ENCODE peak calls at places on chromosomes 1 and 21, in seven cellular contexts. One of them, this sample, is unnamed.
A peak's percentile ranks its signal among the peaks of the same experiment; 100 is the strongest.

GRCh38 chr1:26297057-26297790 is 9.2 kb downstream of the UBXN11 start:
- DNase-seq in HCT116: no peak
- DNase-seq in heart right ventricle: no peak
- DNase-seq in dorsolateral prefrontal cortex: no peak
- DNase-seq in glutamatergic neuron: no peak
- DNase-seq in IMR-90: no peak
- DNase-seq in choroid plexus epithelial cell: no peak
- DNase-seq in this sample: no peak

GRCh38 chr1:213985181-213986019 is 2.4 kb upstream of the PROX1 start:
- DNase-seq in HCT116: no peak
- DNase-seq in heart right ventricle: no peak
- DNase-seq in dorsolateral prefrontal cortex: no peak
- DNase-seq in glutamatergic neuron: peak; percentile 52
- DNase-seq in IMR-90: no peak
- DNase-seq in choroid plexus epithelial cell: no peak
- DNase-seq in this sample: no peak

GRCh38 chr21:38807987-38808386 is 2.3 kb downstream of the ETS2 start:
- DNase-seq in HCT116: no peak
- DNase-seq in heart right ventricle: no peak
- DNase-seq in dorsolateral prefrontal cortex: no peak
- DNase-seq in glutamatergic neuron: peak; percentile 33
- DNase-seq in IMR-90: peak; percentile 51
- DNase-seq in choroid plexus epithelial cell: peak; percentile 42
- DNase-seq in this sample: no peak

GRCh38 chr1:9331016-9331415 is 38.3 kb downstream of the SPSB1 start:
- DNase-seq in HCT116: no peak
- DNase-seq in heart right ventricle: no peak
- DNase-seq in dorsolateral prefrontal cortex: no peak
- DNase-seq in glutamatergic neuron: no peak
- DNase-seq in IMR-90: no peak
- DNase-seq in choroid plexus epithelial cell: no peak
- DNase-seq in this sample: no peak

GRCh38 chr1:116306837-116307442 is 66.1 kb upstream of the ATP1A1 start:
- DNase-seq in HCT116: no peak
- DNase-seq in heart right ventricle: no peak
- DNase-seq in dorsolateral prefrontal cortex: no peak
- DNase-seq in glutamatergic neuron: no peak
- DNase-seq in IMR-90: no peak
- DNase-seq in choroid plexus epithelial cell: no peak
- DNase-seq in this sample: no peak

GRCh38 chr1:91537281-91538069 is 36.8 kb downstream of the CDC7 start:
- DNase-seq in HCT116: no peak
- DNase-seq in heart right ventricle: no peak
- DNase-seq in dorsolateral prefrontal cortex: no peak
- DNase-seq in glutamatergic neuron: no peak
- DNase-seq in IMR-90: peak; percentile 91
- DNase-seq in choroid plexus epithelial cell: peak; percentile 88
- DNase-seq in this sample: no peak

GRCh38 chr1:97820470-97821188 is 100.2 kb downstream of the DPYD start:
- DNase-seq in HCT116: peak; percentile 29
- DNase-seq in heart right ventricle: no peak
- DNase-seq in dorsolateral prefrontal cortex: no peak
- DNase-seq in glutamatergic neuron: no peak
- DNase-seq in IMR-90: peak; percentile 58
- DNase-seq in choroid plexus epithelial cell: peak; percentile 66
- DNase-seq in this sample: no peak

GRCh38 chr1:248822148-248823032 is 3.3 kb downstream of the SH3BP5L start:
- DNase-seq in HCT116: no peak
- DNase-seq in heart right ventricle: no peak
- DNase-seq in dorsolateral prefrontal cortex: no peak
- DNase-seq in glutamatergic neuron: no peak
- DNase-seq in IMR-90: no peak
- DNase-seq in choroid plexus epithelial cell: no peak
- DNase-seq in this sample: no peak

GRCh38 chr1:161702250-161702649 is 4.8 kb upstream of the FCRLA start:
- DNase-seq in HCT116: no peak
- DNase-seq in heart right ventricle: no peak
- DNase-seq in dorsolateral prefrontal cortex: no peak
- DNase-seq in glutamatergic neuron: no peak
- DNase-seq in IMR-90: no peak
- DNase-seq in choroid plexus epithelial cell: no peak
- DNase-seq in this sample: no peak

GRCh38 chr1:113101588-113101987 is 28.6 kb downstream of the LRIG2 start:
- DNase-seq in HCT116: no peak
- DNase-seq in heart right ventricle: no peak
- DNase-seq in dorsolateral prefrontal cortex: no peak
- DNase-seq in glutamatergic neuron: no peak
- DNase-seq in IMR-90: peak; percentile 60
- DNase-seq in choroid plexus epithelial cell: no peak
- DNase-seq in this sample: no peak

GRCh38 chr21:10272216-10272615 is 249.2 kb upstream of the TPTE start:
- DNase-seq in HCT116: no peak
- DNase-seq in heart right ventricle: no peak
- DNase-seq in dorsolateral prefrontal cortex: no peak
- DNase-seq in glutamatergic neuron: no peak
- DNase-seq in IMR-90: no peak
- DNase-seq in choroid plexus epithelial cell: peak; percentile 13
- DNase-seq in this sample: peak; percentile 1

GRCh38 chr1:7558041-7558461 is 213.0 kb upstream of the VAMP3 start:
- DNase-seq in HCT116: no peak
- DNase-seq in heart right ventricle: no peak
- DNase-seq in dorsolateral prefrontal cortex: no peak
- DNase-seq in glutamatergic neuron: peak; percentile 23
- DNase-seq in IMR-90: no peak
- DNase-seq in choroid plexus epithelial cell: no peak
- DNase-seq in this sample: no peak

GRCh38 chr1:41915786-41916571 is 2.7 kb downstream of the HIVEP3 start:
- DNase-seq in HCT116: no peak
- DNase-seq in heart right ventricle: no peak
- DNase-seq in dorsolateral prefrontal cortex: no peak
- DNase-seq in glutamatergic neuron: no peak
- DNase-seq in IMR-90: no peak
- DNase-seq in choroid plexus epithelial cell: no peak
- DNase-seq in this sample: no peak

GRCh38 chr21:38311091-38311490 is 54.3 kb downstream of the KCNJ15 start:
- DNase-seq in HCT116: no peak
- DNase-seq in heart right ventricle: no peak
- DNase-seq in dorsolateral prefrontal cortex: no peak
- DNase-seq in glutamatergic neuron: no peak
- DNase-seq in IMR-90: no peak
- DNase-seq in choroid plexus epithelial cell: no peak
- DNase-seq in this sample: no peak

GRCh38 chr1:41681331-41682136 is 197.1 kb upstream of the EDN2 start:
- DNase-seq in HCT116: no peak
- DNase-seq in heart right ventricle: no peak
- DNase-seq in dorsolateral prefrontal cortex: no peak
- DNase-seq in glutamatergic neuron: no peak
- DNase-seq in IMR-90: peak; percentile 52
- DNase-seq in choroid plexus epithelial cell: peak; percentile 72
- DNase-seq in this sample: peak; percentile 68

GRCh38 chr1:28050746-28051145 is 37.7 kb downstream of the EYA3 start:
- DNase-seq in HCT116: no peak
- DNase-seq in heart right ventricle: no peak
- DNase-seq in dorsolateral prefrontal cortex: no peak
- DNase-seq in glutamatergic neuron: no peak
- DNase-seq in IMR-90: no peak
- DNase-seq in choroid plexus epithelial cell: no peak
- DNase-seq in this sample: no peak

GRCh38 chr1:34361121-34361520 is 184.4 kb downstream of the C1orf94 start:
- DNase-seq in HCT116: no peak
- DNase-seq in heart right ventricle: no peak
- DNase-seq in dorsolateral prefrontal cortex: no peak
- DNase-seq in glutamatergic neuron: no peak
- DNase-seq in IMR-90: no peak
- DNase-seq in choroid plexus epithelial cell: no peak
- DNase-seq in this sample: no peak

GRCh38 chr1:171793656-171794055 is 12.2 kb downstream of the METTL13 start:
- DNase-seq in HCT116: no peak
- DNase-seq in heart right ventricle: no peak
- DNase-seq in dorsolateral prefrontal cortex: no peak
- DNase-seq in glutamatergic neuron: no peak
- DNase-seq in IMR-90: peak; percentile 23
- DNase-seq in choroid plexus epithelial cell: peak; percentile 13
- DNase-seq in this sample: no peak

GRCh38 chr1:203351037-203351625 is at the start of gene FMOD:
- DNase-seq in HCT116: no peak
- DNase-seq in heart right ventricle: peak; percentile 81
- DNase-seq in dorsolateral prefrontal cortex: no peak
- DNase-seq in glutamatergic neuron: no peak
- DNase-seq in IMR-90: peak; percentile 46
- DNase-seq in choroid plexus epithelial cell: peak; percentile 53
- DNase-seq in this sample: peak; percentile 77

GRCh38 chr1:184624626-184625025 is 130.0 kb downstream of the EDEM3 start:
- DNase-seq in HCT116: no peak
- DNase-seq in heart right ventricle: no peak
- DNase-seq in dorsolateral prefrontal cortex: no peak
- DNase-seq in glutamatergic neuron: no peak
- DNase-seq in IMR-90: peak; percentile 29
- DNase-seq in choroid plexus epithelial cell: peak; percentile 17
- DNase-seq in this sample: no peak

GRCh38 chr1:30936541-30937171 is 28.1 kb upstream of the SDC3 start:
- DNase-seq in HCT116: no peak
- DNase-seq in heart right ventricle: no peak
- DNase-seq in dorsolateral prefrontal cortex: no peak
- DNase-seq in glutamatergic neuron: no peak
- DNase-seq in IMR-90: no peak
- DNase-seq in choroid plexus epithelial cell: no peak
- DNase-seq in this sample: no peak

GRCh38 chr1:22131875-22132486 is 10.9 kb downstream of the WNT4 start:
- DNase-seq in HCT116: peak; percentile 23
- DNase-seq in heart right ventricle: no peak
- DNase-seq in dorsolateral prefrontal cortex: no peak
- DNase-seq in glutamatergic neuron: peak; percentile 76
- DNase-seq in IMR-90: no peak
- DNase-seq in choroid plexus epithelial cell: no peak
- DNase-seq in this sample: peak; percentile 35

GRCh38 chr1:3780901-3781300 is 8.4 kb downstream of the SMIM1 start:
- DNase-seq in HCT116: no peak
- DNase-seq in heart right ventricle: no peak
- DNase-seq in dorsolateral prefrontal cortex: no peak
- DNase-seq in glutamatergic neuron: no peak
- DNase-seq in IMR-90: no peak
- DNase-seq in choroid plexus epithelial cell: no peak
- DNase-seq in this sample: peak; percentile 41

GRCh38 chr1:230303069-230303468 is 123.1 kb downstream of the PGBD5 start:
- DNase-seq in HCT116: no peak
- DNase-seq in heart right ventricle: no peak
- DNase-seq in dorsolateral prefrontal cortex: no peak
- DNase-seq in glutamatergic neuron: no peak
- DNase-seq in IMR-90: no peak
- DNase-seq in choroid plexus epithelial cell: peak; percentile 14
- DNase-seq in this sample: no peak
- TF ChIP-seq CTCF in HCT116: no peak
- TF ChIP-seq CTCF in heart right ventricle: no peak
- TF ChIP-seq CTCF in dorsolateral prefrontal cortex: no peak
- TF ChIP-seq CTCF in glutamatergic neuron: no peak
- TF ChIP-seq CTCF in IMR-90: no peak
- TF ChIP-seq CTCF in choroid plexus epithelial cell: peak; percentile 25
- TF ChIP-seq CTCF in this sample: no peak

GRCh38 chr1:72620453-72620852 is 338.1 kb upstream of the NEGR1 start:
- DNase-seq in HCT116: no peak
- DNase-seq in heart right ventricle: no peak
- DNase-seq in dorsolateral prefrontal cortex: no peak
- DNase-seq in glutamatergic neuron: no peak
- DNase-seq in IMR-90: no peak
- DNase-seq in choroid plexus epithelial cell: no peak
- DNase-seq in this sample: no peak

DNA sequence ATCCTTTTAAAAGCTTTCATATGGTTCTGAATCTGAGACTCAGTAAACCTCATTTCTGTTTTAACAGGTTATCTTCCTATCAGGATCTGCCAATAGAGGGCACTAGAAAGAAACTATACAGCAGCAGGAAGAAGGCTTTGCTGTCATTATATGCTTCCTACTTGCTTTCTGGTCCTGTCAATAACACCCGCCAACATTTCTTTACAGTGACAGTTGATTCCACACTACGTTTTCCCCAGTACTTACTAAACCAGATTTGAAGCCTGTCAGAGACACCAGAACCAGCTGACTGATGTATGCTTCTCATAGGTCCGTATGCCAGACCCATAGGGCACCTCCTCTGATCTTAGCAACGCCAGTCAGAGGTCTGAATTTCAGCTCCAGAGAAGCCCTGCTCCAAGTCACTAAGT is 341.0 kb upstream of the NEGR1 start:
- DNase-seq in HCT116: no peak
- DNase-seq in heart right ventricle: no peak
- DNase-seq in dorsolateral prefrontal cortex: no peak
- DNase-seq in glutamatergic neuron: no peak
- DNase-seq in IMR-90: peak; percentile 31
- DNase-seq in choroid plexus epithelial cell: peak; percentile 43
- DNase-seq in this sample: no peak
- TF ChIP-seq CTCF in HCT116: peak; percentile 22
- TF ChIP-seq CTCF in heart right ventricle: peak; percentile 47
- TF ChIP-seq CTCF in dorsolateral prefrontal cortex: peak; percentile 56
- TF ChIP-seq CTCF in glutamatergic neuron: peak; percentile 55
- TF ChIP-seq CTCF in IMR-90: peak; percentile 50
- TF ChIP-seq CTCF in choroid plexus epithelial cell: peak; percentile 51
- TF ChIP-seq CTCF in this sample: peak; percentile 27

GRCh38 chr1:99657213-99658030 is 11.5 kb downstream of the PALMD start:
- DNase-seq in HCT116: no peak
- DNase-seq in heart right ventricle: no peak
- DNase-seq in dorsolateral prefrontal cortex: no peak
- DNase-seq in glutamatergic neuron: no peak
- DNase-seq in IMR-90: no peak
- DNase-seq in choroid plexus epithelial cell: no peak
- DNase-seq in this sample: no peak
- TF ChIP-seq CTCF in HCT116: no peak
- TF ChIP-seq CTCF in heart right ventricle: no peak
- TF ChIP-seq CTCF in dorsolateral prefrontal cortex: no peak
- TF ChIP-seq CTCF in glutamatergic neuron: no peak
- TF ChIP-seq CTCF in IMR-90: no peak
- TF ChIP-seq CTCF in choroid plexus epithelial cell: no peak
- TF ChIP-seq CTCF in this sample: no peak

GRCh38 chr1:158115126-158115525 is 65.6 kb upstream of the CD1D start:
- DNase-seq in HCT116: no peak
- DNase-seq in heart right ventricle: no peak
- DNase-seq in dorsolateral prefrontal cortex: no peak
- DNase-seq in glutamatergic neuron: no peak
- DNase-seq in IMR-90: no peak
- DNase-seq in choroid plexus epithelial cell: no peak
- DNase-seq in this sample: no peak

GRCh38 chr1:158116311-158116710 is 64.4 kb upstream of the CD1D start:
- DNase-seq in HCT116: no peak
- DNase-seq in heart right ventricle: no peak
- DNase-seq in dorsolateral prefrontal cortex: no peak
- DNase-seq in glutamatergic neuron: no peak
- DNase-seq in IMR-90: no peak
- DNase-seq in choroid plexus epithelial cell: no peak
- DNase-seq in this sample: no peak

GRCh38 chr1:158112994-158113758 is 67.5 kb upstream of the CD1D start:
- DNase-seq in HCT116: no peak
- DNase-seq in heart right ventricle: no peak
- DNase-seq in dorsolateral prefrontal cortex: no peak
- DNase-seq in glutamatergic neuron: peak; percentile 84
- DNase-seq in IMR-90: peak; percentile 15
- DNase-seq in choroid plexus epithelial cell: peak; percentile 35
- DNase-seq in this sample: no peak

GRCh38 chr1:158116768-158117167 is 63.9 kb upstream of the CD1D start:
- DNase-seq in HCT116: no peak
- DNase-seq in heart right ventricle: no peak
- DNase-seq in dorsolateral prefrontal cortex: no peak
- DNase-seq in glutamatergic neuron: no peak
- DNase-seq in IMR-90: no peak
- DNase-seq in choroid plexus epithelial cell: no peak
- DNase-seq in this sample: no peak

GRCh38 chr1:158113759-158114127 is 67.0 kb upstream of the CD1D start:
- DNase-seq in HCT116: no peak
- DNase-seq in heart right ventricle: no peak
- DNase-seq in dorsolateral prefrontal cortex: no peak
- DNase-seq in glutamatergic neuron: no peak
- DNase-seq in IMR-90: no peak
- DNase-seq in choroid plexus epithelial cell: no peak
- DNase-seq in this sample: no peak
- TF ChIP-seq CTCF in HCT116: no peak
- TF ChIP-seq CTCF in heart right ventricle: no peak
- TF ChIP-seq CTCF in dorsolateral prefrontal cortex: no peak
- TF ChIP-seq CTCF in glutamatergic neuron: peak; percentile 2
- TF ChIP-seq CTCF in IMR-90: no peak
- TF ChIP-seq CTCF in choroid plexus epithelial cell: no peak
- TF ChIP-seq CTCF in this sample: no peak